ENCODE peak calls at places on chromosomes 1 and 21, in nine cellular contexts. E is heart right ventricle; K is PC-9; P is naive thymus-derived CD4-positive, alpha-beta T cell; T is dorsolateral prefrontal cortex; I is GM23338; S is CD8-positive, alpha-beta T cell; L is neural progenitor cell; D is psoas muscle. X is an unnamed sample. For H3K27me3, the result is how much of the 10 kb centered on the place peaks cover.

GRCh38 chr21:41410767-41411448 is 15.1 kb upstream of the MX1 start:
- DNase-seq in E (no peak), K (no peak), P (no peak), T (no peak), I (no peak), S (no peak), L (no peak), D (no peak), X (no peak)

GRCh38 chr1:173052681-173053196 is 2.0 kb upstream of the TNFSF18 start:
- DNase-seq in E (no peak), K (peak), P (no peak), T (no peak), I (no peak), S (no peak), L (no peak), D (no peak), X (no peak)

GRCh38 chr1:58395355-58395754 is 151.2 kb downstream of the OMA1 start:
- DNase-seq in E (no peak), K (peak), P (no peak), T (no peak), I (no peak), S (no peak), L (no peak), D (no peak), X (peak)

GRCh38 chr1:156566436-156566835 is 5.9 kb downstream of the IQGAP3 start:
- DNase-seq in E (no peak), K (no peak), P (no peak), T (no peak), I (no peak), S (no peak), L (no peak), D (no peak), X (no peak)

GRCh38 chr1:54290443-54291184 is 90.6 kb downstream of the MRPL37 start:
- DNase-seq in E (no peak), K (no peak), P (no peak), T (peak), I (no peak), S (no peak), L (no peak), D (no peak), X (no peak)

GRCh38 chr1:179217943-179218507 is 11.5 kb downstream of the ABL2 start:
- DNase-seq in E (no peak), K (no peak), P (no peak), T (no peak), I (no peak), S (no peak), L (no peak), D (no peak), X (no peak)

GRCh38 chr1:16114527-16115467 is 41.1 kb downstream of the EPHA2 start:
- DNase-seq in E (no peak), K (no peak), P (no peak), T (no peak), I (no peak), S (no peak), L (no peak), D (no peak), X (no peak)

GRCh38 chr1:17667641-17668040 is 87.5 kb upstream of the ACTL8 start:
- DNase-seq in E (no peak), K (no peak), P (no peak), T (no peak), I (no peak), S (no peak), L (no peak), D (no peak), X (no peak)

GRCh38 chr1:66197785-66198184 is 336.2 kb upstream of the SGIP1 start:
- DNase-seq in E (no peak), K (no peak), P (no peak), T (no peak), I (no peak), S (no peak), L (no peak), D (no peak), X (no peak)

GRCh38 chr1:151834239-151834638 is 2.6 kb upstream of the RORC start:
- DNase-seq in E (no peak), K (no peak), P (no peak), T (no peak), I (no peak), S (no peak), L (no peak), D (peak), X (no peak)

GRCh38 chr1:2555634-2556276 is 416 bp upstream of the TNFRSF14 start:
- DNase-seq in E (peak), K (no peak), P (peak), T (peak), I (no peak), S (peak), L (no peak), D (peak), X (no peak)

GRCh38 chr1:15173863-15174614 is 20.5 kb downstream of the TMEM51 start:
- DNase-seq in E (no peak), K (no peak), P (no peak), T (no peak), I (no peak), S (no peak), L (no peak), D (no peak), X (no peak)

GRCh38 chr1:228392111-228392936 is 14.3 kb downstream of the TRIM11 start:
- DNase-seq in E (no peak), K (no peak), P (no peak), T (peak), I (no peak), S (no peak), L (no peak), D (peak), X (peak)

GRCh38 chr1:168672278-168672677 is 56.7 kb downstream of the DPT start:
- DNase-seq in E (no peak), K (no peak), P (no peak), T (no peak), I (no peak), S (no peak), L (no peak), D (no peak), X (no peak)

GRCh38 chr1:37288900-37289299 is 185.5 kb upstream of the ZC3H12A start:
- DNase-seq in E (no peak), K (no peak), P (no peak), T (no peak), I (no peak), S (no peak), L (no peak), D (no peak), X (no peak)

GRCh38 chr1:239816090-239816812 is 275.4 kb upstream of the FMN2 start:
- DNase-seq in E (no peak), K (peak), P (no peak), T (peak), I (peak), S (no peak), L (peak), D (no peak), X (peak)

GRCh38 chr1:8708259-8708658 is 109.2 kb downstream of the RERE start:
- DNase-seq in E (no peak), K (no peak), P (no peak), T (no peak), I (no peak), S (no peak), L (no peak), D (no peak), X (no peak)

GRCh38 chr1:227798078-227798802 is 17.2 kb upstream of the PRSS38 start:
- DNase-seq in E (no peak), K (no peak), P (no peak), T (no peak), I (no peak), S (no peak), L (no peak), D (no peak), X (no peak)

GRCh38 chr1:94951056-94951455 is 24.1 kb upstream of the CNN3 start:
- DNase-seq in E (no peak), K (no peak), P (no peak), T (no peak), I (no peak), S (no peak), L (no peak), D (no peak), X (no peak)

GRCh38 chr1:9247894-9248293 is 13.3 kb downstream of the H6PD start:
- DNase-seq in E (no peak), K (no peak), P (no peak), T (peak), I (no peak), S (no peak), L (no peak), D (peak), X (no peak)

GRCh38 chr21:43937898-43938309 is 72.9 kb downstream of the AGPAT3 start:
- DNase-seq in E (no peak), K (no peak), P (no peak), T (no peak), I (no peak), S (no peak), L (no peak), D (no peak), X (no peak)

GRCh38 chr1:94022471-94023189 is 98.3 kb downstream of the ABCA4 start:
- DNase-seq in E (no peak), K (peak), P (no peak), T (no peak), I (no peak), S (no peak), L (no peak), D (no peak), X (peak)

GRCh38 chr1:53899206-53899628 is 5.2 kb downstream of the DIO1 start:
- DNase-seq in E (peak), K (no peak), P (no peak), T (no peak), I (no peak), S (no peak), L (no peak), D (no peak), X (peak)

GRCh38 chr1:151311589-151312331 is 15.5 kb downstream of the PI4KB start:
- DNase-seq in E (peak), K (peak), P (no peak), T (peak), I (no peak), S (no peak), L (no peak), D (peak), X (peak)

GRCh38 chr1:39398278-39399010 is 93.0 kb upstream of the BMP8A start:
- DNase-seq in E (no peak), K (peak), P (no peak), T (no peak), I (peak), S (no peak), L (peak), D (peak), X (peak)

GRCh38 chr1:89910780-89911179 is 84.1 kb upstream of the ZNF326 start:
- DNase-seq in E (no peak), K (peak), P (no peak), T (no peak), I (peak), S (no peak), L (peak), D (no peak), X (no peak)

GRCh38 chr1:8625981-8626898 is 191.2 kb downstream of the RERE start:
- DNase-seq in E (no peak), K (peak), P (no peak), T (no peak), I (no peak), S (no peak), L (no peak), D (no peak), X (peak)

GRCh38 chr1:183810172-183810571 is 5.3 kb downstream of the RGL1 start:
- DNase-seq in E (no peak), K (no peak), P (no peak), T (no peak), I (no peak), S (no peak), L (no peak), D (no peak), X (no peak)

GRCh38 chr1:7644086-7644485 is 127.0 kb upstream of the VAMP3 start:
- DNase-seq in E (no peak), K (no peak), P (no peak), T (no peak), I (peak), S (no peak), L (peak), D (no peak), X (no peak)

GRCh38 chr1:197776348-197777082 is 1.2 kb upstream of the DENND1B start:
- DNase-seq in E (no peak), K (peak), P (no peak), T (no peak), I (no peak), S (no peak), L (no peak), D (no peak), X (peak)

GRCh38 chr1:113401067-113401466 is 10.8 kb downstream of the MAGI3 start:
- DNase-seq in E (no peak), K (no peak), P (no peak), T (no peak), I (no peak), S (no peak), L (no peak), D (no peak), X (no peak)

GRCh38 chr1:21663951-21664805 is 5.0 kb downstream of the RAP1GAP start:
- DNase-seq in E (no peak), K (no peak), P (no peak), T (no peak), I (peak), S (no peak), L (peak), D (no peak), X (no peak)

GRCh38 chr1:197799271-197799670 is 24.0 kb upstream of the DENND1B start:
- DNase-seq in E (no peak), K (no peak), P (no peak), T (no peak), I (no peak), S (no peak), L (no peak), D (no peak), X (peak)

GRCh38 chr1:41280189-41281032 is 38.3 kb upstream of the SCMH1 start:
- DNase-seq in E (no peak), K (no peak), P (no peak), T (no peak), I (no peak), S (no peak), L (no peak), D (no peak), X (no peak)

GRCh38 chr1:151443846-151444790 is 15.2 kb downstream of the POGZ start:
- DNase-seq in E (no peak), K (peak), P (peak), T (no peak), I (peak), S (peak), L (peak), D (no peak), X (peak)

GRCh38 chr1:165441166-165441955 is 3.6 kb downstream of the RXRG start:
- DNase-seq in E (no peak), K (no peak), P (no peak), T (no peak), I (no peak), S (no peak), L (peak), D (no peak), X (no peak)

GRCh38 chr1:6785721-6786505 is 659 bp downstream of the CAMTA1 start:
- DNase-seq in E (peak), K (no peak), P (peak), T (no peak), I (peak), S (no peak), L (peak), D (peak), X (peak)

DNA sequence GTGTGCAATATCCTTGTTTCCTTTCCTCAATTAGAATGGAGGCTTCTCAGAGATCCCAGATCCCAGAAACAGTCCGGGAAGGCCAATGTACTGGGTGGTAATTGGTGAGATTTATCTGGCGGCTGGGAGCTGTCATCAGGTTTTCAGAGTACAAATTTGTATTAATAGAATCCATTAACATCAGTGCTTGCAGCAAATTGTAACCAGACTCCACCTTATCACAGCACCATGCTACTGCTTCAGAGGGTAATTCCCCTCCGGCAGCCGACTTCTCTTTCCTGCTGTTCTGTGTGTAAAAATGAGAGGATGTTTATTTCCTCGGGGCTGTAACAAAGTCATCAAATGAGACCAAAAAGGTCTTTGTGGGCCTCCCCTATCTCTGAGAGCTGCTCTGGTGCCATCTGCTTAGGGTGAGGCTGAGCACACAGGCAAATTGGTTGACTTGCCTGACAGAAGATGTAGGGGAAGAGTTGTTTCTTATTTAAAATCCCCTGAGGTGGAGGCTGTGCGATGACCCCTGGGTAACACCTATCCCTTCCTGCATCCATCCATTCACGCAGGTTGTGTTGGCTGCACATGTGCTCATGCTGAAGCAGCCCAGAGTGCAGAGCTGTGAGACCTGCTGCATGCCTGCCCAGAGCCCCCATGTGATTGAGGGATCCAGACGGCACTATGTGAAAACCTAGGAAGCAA is 19.2 kb downstream of the NFASC start:
- DNase-seq in E (no peak), K (no peak), P (no peak), T (no peak), I (no peak), S (no peak), L (no peak), D (no peak), X (no peak)
- H3K27me3 ChIP-seq in E (under half), K (half or more), P (under half), T (under half), I (under half), S (under half), L (under half), D (under half), X (under half)

GRCh38 chr21:31938330-31939301 is 65.8 kb downstream of the HUNK start:
- DNase-seq in E (no peak), K (no peak), P (no peak), T (no peak), I (no peak), S (no peak), L (no peak), D (no peak), X (no peak)
- H3K27me3 ChIP-seq in E (under half), K (under half), P (under half), T (under half), I (under half), S (under half), L (under half), D (under half), X (under half)

DNA sequence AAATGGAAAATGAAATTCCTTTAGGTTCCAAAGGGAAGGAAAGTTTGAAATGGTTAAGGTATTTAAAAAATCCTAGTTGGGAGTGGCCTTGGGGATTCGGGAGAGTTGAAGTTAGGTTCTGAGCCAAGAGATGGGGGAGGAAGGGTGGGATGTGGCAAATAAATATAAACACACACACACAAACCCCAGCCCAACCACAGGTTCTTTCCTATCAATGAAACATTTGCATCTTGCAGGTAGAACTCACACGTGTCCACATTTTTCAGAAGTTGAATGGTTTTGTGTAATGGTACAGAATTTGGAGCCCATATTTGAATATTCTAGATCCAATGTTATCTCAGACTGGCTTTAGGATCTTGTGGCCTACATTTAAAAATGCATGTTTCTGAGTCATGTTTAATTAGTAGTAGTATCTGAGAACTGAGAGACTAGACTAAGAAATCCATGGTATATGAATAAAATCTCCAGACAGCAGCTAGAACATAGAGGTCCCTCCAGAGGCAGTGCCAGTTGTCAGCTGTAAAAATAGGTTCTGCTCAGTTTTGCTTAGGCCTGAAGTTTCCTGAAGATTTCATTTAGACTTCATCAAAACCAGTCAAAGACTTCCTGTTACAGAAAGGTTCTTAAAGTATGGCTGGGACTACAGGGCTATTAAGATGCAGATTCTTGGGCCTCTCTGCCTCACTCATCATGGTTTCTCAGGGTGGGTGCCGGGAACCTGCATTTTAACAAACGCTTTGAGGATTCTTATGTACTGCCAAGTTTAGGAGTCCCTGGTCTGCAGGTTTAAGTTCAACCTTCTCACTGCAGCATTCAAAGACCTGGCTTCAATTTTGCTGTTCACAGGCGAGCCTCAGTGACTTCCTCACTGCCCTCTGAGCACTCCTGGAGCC is 21.3 kb downstream of the RUNX1 start:
- DNase-seq in E (no peak), K (no peak), P (no peak), T (no peak), I (peak), S (no peak), L (no peak), D (no peak), X (no peak)
- H3K27me3 ChIP-seq in E (under half), K (under half), P (under half), T (under half), I (under half), S (under half), L (under half), D (under half), X (under half)

GRCh38 chr1:200223613-200224012 is 186.2 kb downstream of the ZNF281 start:
- DNase-seq in E (no peak), K (no peak), P (no peak), T (no peak), I (no peak), S (no peak), L (no peak), D (no peak), X (no peak)

GRCh38 chr1:200226268-200226968 is 183.4 kb downstream of the ZNF281 start:
- DNase-seq in E (no peak), K (no peak), P (peak), T (no peak), I (peak), S (no peak), L (peak), D (no peak), X (no peak)

GRCh38 chr1:200221614-200222282 is 188.1 kb downstream of the ZNF281 start:
- DNase-seq in E (no peak), K (no peak), P (no peak), T (no peak), I (no peak), S (no peak), L (no peak), D (no peak), X (no peak)

GRCh38 chr1:200224315-200224714 is 185.5 kb downstream of the ZNF281 start:
- DNase-seq in E (no peak), K (no peak), P (no peak), T (no peak), I (no peak), S (no peak), L (no peak), D (no peak), X (peak)

GRCh38 chr1:200223207-200223606 is 186.6 kb downstream of the ZNF281 start:
- DNase-seq in E (no peak), K (no peak), P (no peak), T (no peak), I (no peak), S (no peak), L (no peak), D (no peak), X (no peak)
- H3K27me3 ChIP-seq in E (under half), K (under half), P (under half), T (under half), I (under half), S (under half), L (under half), D (under half), X (under half)

DNA sequence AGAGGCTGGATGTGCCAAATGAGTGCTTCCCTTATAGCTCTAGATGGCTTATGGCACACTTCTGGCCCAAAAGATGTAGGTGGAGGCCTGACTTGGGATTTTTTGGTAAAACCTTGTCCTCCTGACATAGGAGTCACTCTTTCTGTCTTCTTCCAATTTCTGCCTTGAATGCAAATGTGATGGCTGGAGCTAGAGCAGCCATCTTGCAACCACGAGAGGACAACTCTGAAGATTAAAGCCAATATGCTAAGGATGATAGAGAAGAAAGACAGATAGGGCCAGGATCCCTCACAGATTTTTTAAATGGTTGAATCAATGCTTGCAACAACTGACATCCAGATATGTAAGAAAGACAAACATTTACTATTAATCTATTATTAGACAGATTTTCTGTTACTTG is 8.5 kb upstream of the GPR137B start:
- DNase-seq in E (no peak), K (no peak), P (no peak), T (no peak), I (no peak), S (no peak), L (no peak), D (no peak), X (no peak)
- H3K27me3 ChIP-seq in E (under half), K (under half), P (under half), T (under half), I (under half), S (under half), L (under half), D (under half), X (under half)